ENCODE peak calls at places on chromosome 20, in five cellular contexts. B, U, Y, A and M are unnamed samples.

GRCh38 chr20:24100370-24101011 is 111.9 kb upstream of the GGTLC1 start:
- DNase-seq in B (peak), U (no peak), Y (peak), A (peak), M (no peak)

GRCh38 chr20:54856202-54856601 is 380.8 kb downstream of the DOK5 start:
- DNase-seq in B (no peak), U (no peak), Y (no peak), A (no peak), M (no peak)

GRCh38 chr20:18628330-18628941 is 40.6 kb downstream of the DTD1 start:
- DNase-seq in B (peak), U (no peak), Y (peak), A (no peak), M (no peak)

GRCh38 chr20:59818911-59819310 is 114.5 kb downstream of the SYCP2 start:
- DNase-seq in B (no peak), U (no peak), Y (peak), A (no peak), M (no peak)

GRCh38 chr20:56391037-56391436 is 978 bp downstream of the AURKA start:
- DNase-seq in B (peak), U (no peak), Y (no peak), A (peak), M (no peak)

GRCh38 chr20:45426621-45427020 is 10.7 kb downstream of the PIGT start:
- DNase-seq in B (no peak), U (no peak), Y (no peak), A (no peak), M (no peak)

GRCh38 chr20:42359617-42360016 is 741.4 kb upstream of the CHD6 start:
- DNase-seq in B (no peak), U (no peak), Y (no peak), A (no peak), M (no peak)

GRCh38 chr20:36830791-36831691 is 44.9 kb upstream of the TLDC2 start:
- DNase-seq in B (peak), U (peak), Y (no peak), A (peak), M (peak)

GRCh38 chr20:47921306-47922279 is 136.3 kb upstream of the SULF2 start:
- DNase-seq in B (peak), U (no peak), Y (no peak), A (no peak), M (no peak)

GRCh38 chr20:63554361-63555278 is 661 bp downstream of the FNDC11 start:
- DNase-seq in B (peak), U (no peak), Y (no peak), A (no peak), M (no peak)

GRCh38 chr20:20405619-20406018 is 37.7 kb downstream of the INSM1 start:
- DNase-seq in B (no peak), U (no peak), Y (no peak), A (no peak), M (no peak)